ENCODE peak calls at places on chromosomes 12 and 14, in ten cellular contexts. R is heart left ventricle, A is omental fat pad, U is heart right ventricle, K is AG10803, Y is WERI-Rb-1, B is GM12878, C is psoas muscle, N is A549, V is HFFc6. M is an unnamed sample.

GRCh38 chr14:89000007-89000942 is 175.8 kb downstream of the TTC8 start:
- DNase-seq in R (no peak), A (no peak), U (peak), K (peak), Y (peak), B (no peak), C (peak), N (peak), V (peak), M (no peak)

GRCh38 chr12:47095446-47096236 is 15.9 kb upstream of the AMIGO2 start:
- DNase-seq in R (no peak), A (no peak), U (no peak), K (peak), Y (no peak), B (no peak), C (no peak), N (no peak), V (peak), M (no peak)

GRCh38 chr12:46265734-46266133 is 3.1 kb downstream of the SLC38A1 start:
- DNase-seq in R (no peak), A (no peak), U (no peak), K (no peak), Y (no peak), B (no peak), C (no peak), N (no peak), V (no peak), M (no peak)

GRCh38 chr12:71661977-71662522 is 1.6 kb downstream of the ZFC3H1 start:
- DNase-seq in R (no peak), A (no peak), U (no peak), K (peak), Y (no peak), B (no peak), C (no peak), N (no peak), V (peak), M (no peak)

GRCh38 chr14:49479432-49479831 is 106.7 kb downstream of the RPS29 start:
- DNase-seq in R (no peak), A (no peak), U (no peak), K (peak), Y (no peak), B (no peak), C (no peak), N (no peak), V (no peak), M (no peak)

GRCh38 chr12:3323002-3323685 is 167.9 kb upstream of the PRMT8 start:
- DNase-seq in R (no peak), A (no peak), U (peak), K (no peak), Y (no peak), B (no peak), C (no peak), N (no peak), V (no peak), M (no peak)

GRCh38 chr14:90558983-90559590 is 162.3 kb downstream of the CALM1 start:
- DNase-seq in R (no peak), A (no peak), U (no peak), K (no peak), Y (no peak), B (no peak), C (peak), N (no peak), V (no peak), M (no peak)

GRCh38 chr12:39341761-39342160 is 101.2 kb downstream of the KIF21A start:
- DNase-seq in R (no peak), A (no peak), U (no peak), K (no peak), Y (no peak), B (no peak), C (no peak), N (no peak), V (no peak), M (no peak)

GRCh38 chr14:32109676-32110075 is 32.6 kb downstream of the ARHGAP5 start:
- DNase-seq in R (no peak), A (no peak), U (no peak), K (peak), Y (no peak), B (no peak), C (no peak), N (no peak), V (peak), M (no peak)

GRCh38 chr12:6915023-6915788 is 826 bp downstream of the ENO2 start:
- DNase-seq in R (no peak), A (no peak), U (no peak), K (no peak), Y (peak), B (no peak), C (no peak), N (peak), V (no peak), M (peak)

GRCh38 chr14:103528158-103528511 is 861 bp upstream of the TRMT61A start:
- DNase-seq in R (no peak), A (no peak), U (peak), K (no peak), Y (peak), B (no peak), C (no peak), N (no peak), V (no peak), M (peak)

GRCh38 chr14:75806247-75806876 is 145.3 kb downstream of the TTLL5 start:
- DNase-seq in R (no peak), A (no peak), U (no peak), K (no peak), Y (no peak), B (no peak), C (no peak), N (no peak), V (no peak), M (no peak)

GRCh38 chr14:90846511-90846910 is 30.3 kb upstream of the TTC7B start:
- DNase-seq in R (no peak), A (no peak), U (no peak), K (peak), Y (no peak), B (no peak), C (no peak), N (no peak), V (peak), M (no peak)

GRCh38 chr12:33438890-33439586 is 581 bp downstream of the SYT10 start:
- DNase-seq in R (no peak), A (no peak), U (no peak), K (peak), Y (no peak), B (no peak), C (no peak), N (no peak), V (no peak), M (peak)

GRCh38 chr12:124088232-124088907 is 115.4 kb downstream of the ZNF664 start:
- DNase-seq in R (no peak), A (no peak), U (no peak), K (no peak), Y (no peak), B (no peak), C (no peak), N (no peak), V (no peak), M (no peak)

GRCh38 chr14:100800041-100800440 is 25.9 kb upstream of the MEG3 start:
- DNase-seq in R (no peak), A (no peak), U (no peak), K (no peak), Y (no peak), B (no peak), C (no peak), N (no peak), V (no peak), M (no peak)

GRCh38 chr14:83395321-83395720 is 1861.7 kb upstream of the SEL1L start:
- DNase-seq in R (no peak), A (no peak), U (no peak), K (no peak), Y (no peak), B (no peak), C (no peak), N (no peak), V (no peak), M (no peak)

GRCh38 chr12:121061831-121062230 is 22.8 kb upstream of the OASL start:
- DNase-seq in R (no peak), A (no peak), U (no peak), K (peak), Y (no peak), B (no peak), C (no peak), N (no peak), V (peak), M (no peak)

GRCh38 chr14:105980224-105980623 is 453.8 kb downstream of the TMEM121 start:
- DNase-seq in R (no peak), A (no peak), U (no peak), K (peak), Y (no peak), B (no peak), C (no peak), N (no peak), V (peak), M (no peak)

GRCh38 chr12:70408004-70408790 is 42.1 kb downstream of the KCNMB4 start:
- DNase-seq in R (no peak), A (no peak), U (no peak), K (no peak), Y (no peak), B (no peak), C (no peak), N (no peak), V (no peak), M (no peak)

GRCh38 chr14:62957562-62957961 is 87.7 kb downstream of the KCNH5 start:
- DNase-seq in R (no peak), A (no peak), U (no peak), K (peak), Y (no peak), B (no peak), C (no peak), N (no peak), V (peak), M (no peak)

GRCh38 chr14:77459072-77459723 is 1.3 kb downstream of the AHSA1 start:
- DNase-seq in R (no peak), A (peak), U (no peak), K (peak), Y (peak), B (peak), C (no peak), N (peak), V (peak), M (no peak)

GRCh38 chr14:64060648-64061096 is 207.9 kb downstream of the SYNE2 start:
- DNase-seq in R (no peak), A (no peak), U (no peak), K (no peak), Y (peak), B (no peak), C (no peak), N (peak), V (no peak), M (no peak)

GRCh38 chr14:76204436-76205230 is 52.9 kb downstream of the GPATCH2L start:
- DNase-seq in R (no peak), A (no peak), U (no peak), K (no peak), Y (no peak), B (no peak), C (no peak), N (no peak), V (no peak), M (no peak)

GRCh38 chr12:124030510-124030909 is 57.5 kb downstream of the ZNF664 start:
- DNase-seq in R (no peak), A (no peak), U (no peak), K (peak), Y (no peak), B (no peak), C (no peak), N (no peak), V (peak), M (no peak)

GRCh38 chr12:39846971-39847661 is 227.5 kb upstream of the ABCD2 start:
- DNase-seq in R (no peak), A (no peak), U (no peak), K (peak), Y (no peak), B (no peak), C (no peak), N (no peak), V (no peak), M (no peak)

GRCh38 chr12:48060474-48060873 is 45.4 kb downstream of the SENP1 start:
- DNase-seq in R (no peak), A (no peak), U (no peak), K (no peak), Y (no peak), B (no peak), C (no peak), N (no peak), V (no peak), M (no peak)

GRCh38 chr14:61218765-61219164 is 62.4 kb downstream of the TMEM30B start:
- DNase-seq in R (peak), A (no peak), U (peak), K (peak), Y (peak), B (no peak), C (peak), N (no peak), V (no peak), M (no peak)

GRCh38 chr14:91398192-91398591 is 19.4 kb downstream of the CCDC88C start:
- DNase-seq in R (no peak), A (no peak), U (no peak), K (no peak), Y (no peak), B (no peak), C (no peak), N (no peak), V (no peak), M (no peak)

GRCh38 chr12:44804068-44804467 is 72.0 kb downstream of the NELL2 start:
- DNase-seq in R (no peak), A (no peak), U (no peak), K (no peak), Y (no peak), B (no peak), C (no peak), N (no peak), V (no peak), M (no peak)

GRCh38 chr14:54116163-54116562 is 159.5 kb upstream of the BMP4 start:
- DNase-seq in R (no peak), A (no peak), U (no peak), K (no peak), Y (no peak), B (no peak), C (no peak), N (no peak), V (no peak), M (no peak)

GRCh38 chr12:127619869-127620769 is 646.9 kb upstream of the TMEM132C start:
- DNase-seq in R (no peak), A (no peak), U (no peak), K (peak), Y (peak), B (no peak), C (no peak), N (no peak), V (peak), M (no peak)

GRCh38 chr12:124523071-124523470 is 44.3 kb downstream of the NCOR2 start:
- DNase-seq in R (no peak), A (no peak), U (no peak), K (peak), Y (no peak), B (no peak), C (peak), N (no peak), V (no peak), M (no peak)

GRCh38 chr14:99995700-99996356 is 69.4 kb upstream of the EVL start:
- DNase-seq in R (peak), A (peak), U (no peak), K (peak), Y (peak), B (peak), C (no peak), N (peak), V (peak), M (no peak)

GRCh38 chr12:107645630-107646333 is 39.8 kb upstream of the PWP1 start:
- DNase-seq in R (peak), A (no peak), U (no peak), K (no peak), Y (no peak), B (no peak), C (peak), N (no peak), V (no peak), M (no peak)

GRCh38 chr12:6828671-6829531 is 694 bp downstream of the P3H3 start:
- DNase-seq in R (no peak), A (no peak), U (no peak), K (peak), Y (peak), B (no peak), C (no peak), N (no peak), V (no peak), M (no peak)

GRCh38 chr14:90857866-90858265 is 41.6 kb upstream of the TTC7B start:
- DNase-seq in R (no peak), A (no peak), U (no peak), K (no peak), Y (no peak), B (no peak), C (no peak), N (no peak), V (no peak), M (no peak)

GRCh38 chr12:52636189-52636588 is 15.8 kb downstream of the KRT2 start:
- DNase-seq in R (no peak), A (no peak), U (no peak), K (no peak), Y (no peak), B (no peak), C (no peak), N (no peak), V (no peak), M (no peak)

GRCh38 chr12:52633383-52633782 is 15.0 kb upstream of the KRT73 start:
- DNase-seq in R (no peak), A (no peak), U (no peak), K (no peak), Y (no peak), B (no peak), C (no peak), N (no peak), V (no peak), M (no peak)

GRCh38 chr12:52634266-52635056 is 16.1 kb upstream of the KRT73 start:
- DNase-seq in R (peak), A (no peak), U (peak), K (no peak), Y (no peak), B (no peak), C (no peak), N (no peak), V (no peak), M (no peak)

GRCh38 chr12:52637299-52637698 is 14.7 kb downstream of the KRT2 start:
- DNase-seq in R (no peak), A (no peak), U (no peak), K (no peak), Y (no peak), B (no peak), C (no peak), N (no peak), V (no peak), M (no peak)

DNA sequence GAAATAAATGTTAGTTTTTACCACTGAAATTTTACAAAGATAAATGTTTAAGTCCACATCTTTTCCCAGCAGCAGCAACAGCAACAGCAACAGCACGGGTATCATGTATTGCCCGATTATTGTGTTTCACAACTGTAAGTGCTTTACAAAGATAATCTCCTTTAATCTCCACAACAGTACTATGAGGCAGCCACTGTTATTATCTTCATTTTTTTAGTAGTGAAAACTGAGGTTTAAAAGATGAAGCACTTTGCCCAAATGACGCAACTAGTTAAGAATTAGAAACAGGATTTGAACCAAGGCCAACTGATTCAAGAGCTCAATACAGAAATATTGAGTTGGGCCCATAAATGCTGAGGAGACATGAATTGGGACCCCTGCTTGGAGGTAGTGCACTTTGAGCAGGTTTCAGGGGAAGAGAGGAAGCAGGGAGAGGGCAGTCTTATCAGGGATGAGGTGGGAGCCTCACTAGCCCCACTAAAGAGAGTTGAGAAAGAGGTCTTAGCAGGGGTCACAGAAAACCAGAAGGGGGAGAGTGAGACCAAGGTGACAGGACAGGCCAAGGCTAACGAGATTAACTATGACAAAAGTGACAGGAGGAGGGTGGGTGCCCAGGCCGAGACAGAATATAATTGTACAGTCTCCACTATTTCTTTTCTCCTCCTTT is 15.3 kb downstream of the KRT2 start:
- DNase-seq in R (no peak), A (no peak), U (no peak), K (no peak), Y (no peak), B (no peak), C (no peak), N (no peak), V (no peak), M (no peak)
- TF ChIP-seq CTCF in R (no peak), A (no peak), U (no peak), K (no peak), Y (no peak), B (no peak), C (no peak), N (no peak), V (no peak), M (no peak)

DNA sequence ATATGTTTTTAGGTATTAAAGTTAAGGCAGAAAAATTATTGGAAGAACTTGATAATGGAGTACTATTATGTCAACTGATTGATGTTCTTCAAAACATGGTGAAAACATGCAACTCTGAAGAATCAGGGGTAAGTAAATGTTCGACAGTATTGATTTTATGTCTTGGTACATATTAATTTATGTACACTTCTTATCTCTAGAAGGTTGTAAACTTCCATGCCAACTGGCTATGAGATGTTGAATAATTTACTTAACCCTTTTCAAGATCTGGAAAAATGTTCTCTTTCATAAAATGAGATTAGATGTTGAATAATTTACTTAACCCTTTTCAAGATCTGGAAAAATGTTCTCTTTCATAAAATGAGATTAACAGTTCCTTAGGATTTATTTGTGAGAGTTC is 28.1 kb downstream of the GAS2L3 start:
- DNase-seq in R (no peak), A (no peak), U (no peak), K (no peak), Y (no peak), B (no peak), C (no peak), N (no peak), V (no peak), M (no peak)
- TF ChIP-seq CTCF in R (no peak), A (no peak), U (no peak), K (no peak), Y (no peak), B (no peak), C (no peak), N (no peak), V (no peak), M (no peak)

GRCh38 chr12:29306267-29306666 is 74.7 kb downstream of the ERGIC2 start:
- DNase-seq in R (no peak), A (no peak), U (no peak), K (no peak), Y (no peak), B (no peak), C (no peak), N (no peak), V (no peak), M (no peak)

GRCh38 chr12:29306682-29307081 is 74.3 kb downstream of the ERGIC2 start:
- DNase-seq in R (no peak), A (no peak), U (no peak), K (no peak), Y (no peak), B (no peak), C (no peak), N (no peak), V (no peak), M (no peak)

GRCh38 chr12:29304388-29304787 is 76.6 kb downstream of the ERGIC2 start:
- DNase-seq in R (no peak), A (no peak), U (no peak), K (no peak), Y (no peak), B (no peak), C (no peak), N (no peak), V (no peak), M (no peak)

GRCh38 chr12:29299613-29300012 is 81.4 kb downstream of the ERGIC2 start:
- DNase-seq in R (no peak), A (no peak), U (no peak), K (no peak), Y (no peak), B (no peak), C (no peak), N (no peak), V (no peak), M (no peak)

GRCh38 chr12:29301114-29301513 is 79.9 kb downstream of the ERGIC2 start:
- DNase-seq in R (no peak), A (no peak), U (no peak), K (no peak), Y (no peak), B (no peak), C (no peak), N (no peak), V (no peak), M (no peak)
- TF ChIP-seq CTCF in R (no peak), A (no peak), U (no peak), K (no peak), Y (no peak), B (no peak), C (no peak), N (no peak), V (no peak), M (no peak)

DNA sequence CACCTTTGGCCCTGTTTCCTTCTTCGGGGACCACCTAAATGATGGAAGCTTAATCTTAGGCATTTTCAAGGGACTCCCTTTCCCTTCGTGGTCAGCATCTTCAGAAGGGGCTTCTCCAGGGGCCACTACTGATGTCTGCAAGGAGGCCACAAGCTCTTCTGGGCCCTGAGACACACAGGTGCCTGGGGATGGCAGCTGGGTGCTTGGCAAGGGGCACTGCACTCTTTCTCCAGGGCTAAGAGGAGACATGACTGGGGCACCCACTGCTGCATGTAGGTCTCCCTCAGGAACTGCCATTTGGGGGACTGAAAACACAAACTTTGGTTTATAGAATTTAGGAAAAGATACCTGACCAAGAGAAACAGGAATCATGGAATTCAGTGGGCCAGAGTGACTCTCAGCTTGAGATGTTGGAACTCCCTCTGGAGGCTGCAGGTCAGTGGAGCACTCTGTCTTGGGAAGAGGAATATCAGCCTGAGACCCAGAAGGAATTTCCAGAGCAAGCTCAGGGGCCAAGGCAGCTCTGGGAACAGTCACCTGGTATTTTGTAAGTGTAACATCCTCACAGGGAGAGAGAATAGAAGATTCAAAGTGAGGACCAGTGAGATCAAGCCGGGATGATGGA is 16.0 kb downstream of the PLD4 start:
- DNase-seq in R (no peak), A (no peak), U (no peak), K (no peak), Y (no peak), B (no peak), C (no peak), N (no peak), V (no peak), M (no peak)
- TF ChIP-seq CTCF in R (no peak), A (no peak), U (no peak), K (peak), Y (peak), B (peak), C (no peak), N (no peak), V (peak), M (no peak)

M was measured in D721Med.